ENCODE peak calls at places on chromosomes 11 and 22, in eight cellular contexts. F is kidney tubule cell; Z is neuronal stem cell; J is kidney; G is activated naive CD4-positive, alpha-beta T cell treated with anti-CD3 and anti-CD28 coated beads, Interleukin-2, amount 10 ng/mL, durations not matched to agents 7 days and 5 days; C is T-helper 2 cell; I is iPS DF 6.9; N is naive B cell. L is an unnamed sample.

GRCh38 chr11:35617687-35618496 is at the start of gene FJX1:
- DNase-seq in F (peak), J (peak), N (peak), Z (peak), G (peak), C (peak), I (no peak), L (no peak)

GRCh38 chr11:70912226-70912840 is 340.0 kb downstream of the SHANK2 start:
- DNase-seq in G (no peak), J (peak), C (peak), I (no peak), F (peak), N (no peak), Z (no peak), L (no peak)

GRCh38 chr11:72787262-72788104 is 6.4 kb downstream of the STARD10 start:
- DNase-seq in G (no peak), I (peak), N (peak), F (no peak), Z (no peak), C (no peak), J (no peak), L (no peak)

GRCh38 chr22:19810381-19811141 is 44.1 kb downstream of the GNB1L start:
- DNase-seq in I (no peak), F (no peak), C (peak), J (peak), Z (no peak), G (peak), N (no peak), L (peak)

GRCh38 chr11:17526931-17527660 is 17.1 kb downstream of the USH1C start:
- DNase-seq in G (no peak), N (no peak), F (peak), C (no peak), I (no peak), Z (no peak), J (peak), L (no peak)

GRCh38 chr11:120516461-120517389 is 5.2 kb downstream of the GRIK4 start:
- DNase-seq in Z (no peak), J (no peak), C (no peak), N (no peak), G (no peak), F (no peak), I (no peak), L (no peak)

GRCh38 chr11:60767388-60767811 is 10.7 kb downstream of the MS4A15 start:
- DNase-seq in I (peak), J (no peak), F (peak), Z (no peak), C (peak), G (peak), N (no peak), L (no peak)

GRCh38 chr11:62081378-62082291 is 42.2 kb upstream of the INCENP start:
- DNase-seq in N (peak), Z (peak), J (peak), F (peak), I (peak), C (peak), G (peak), L (peak)

GRCh38 chr11:117749541-117749910 is 47.5 kb downstream of the DSCAML1 start:
- DNase-seq in G (no peak), J (no peak), I (no peak), N (no peak), Z (no peak), C (no peak), F (no peak), L (no peak)

GRCh38 chr22:23401111-23401909 is 178.8 kb downstream of the IGLL1 start:
- DNase-seq in C (no peak), F (peak), G (no peak), Z (no peak), J (peak), N (no peak), I (no peak), L (no peak)

GRCh38 chr22:22079404-22080148 is 97.0 kb upstream of the TOP3B start:
- DNase-seq in N (no peak), J (no peak), Z (no peak), C (no peak), G (no peak), I (no peak), F (no peak), L (no peak)

GRCh38 chr22:24834845-24835570 is 29.0 kb downstream of the SGSM1 start:
- DNase-seq in J (no peak), I (no peak), G (no peak), Z (no peak), N (no peak), C (no peak), F (peak), L (no peak)

GRCh38 chr11:35367491-35367890 is 51.9 kb downstream of the SLC1A2 start:
- DNase-seq in I (no peak), C (no peak), Z (no peak), N (no peak), J (no peak), G (no peak), F (peak), L (no peak)

GRCh38 chr22:28882878-28883656 is at the start of gene ZNRF3:
- DNase-seq in G (peak), C (peak), F (peak), Z (peak), N (peak), J (peak), I (no peak), L (peak)

GRCh38 chr11:8757533-8757932 is 74.9 kb downstream of the RPL27A start:
- DNase-seq in N (no peak), Z (no peak), F (peak), J (no peak), G (no peak), C (no peak), I (no peak), L (no peak)

GRCh38 chr11:45663486-45664375 is 1.7 kb downstream of the CHST1 start:
- DNase-seq in J (peak), N (no peak), G (no peak), C (no peak), I (no peak), F (peak), Z (no peak), L (no peak)

GRCh38 chr11:35376613-35377012 is 42.7 kb downstream of the SLC1A2 start:
- DNase-seq in Z (no peak), C (no peak), I (no peak), F (no peak), N (no peak), J (no peak), G (no peak), L (no peak)

GRCh38 chr11:78259777-78260470 is 71.2 kb downstream of the USP35 start:
- DNase-seq in J (no peak), Z (no peak), I (no peak), N (no peak), F (no peak), C (no peak), G (no peak), L (no peak)

GRCh38 chr11:103995896-103996295 is 40.5 kb upstream of the DDI1 start:
- DNase-seq in Z (no peak), G (no peak), J (no peak), I (no peak), F (no peak), N (no peak), C (no peak), L (no peak)

GRCh38 chr11:40269865-40270264 is 1189.6 kb downstream of the LRRC4C start:
- DNase-seq in C (no peak), G (no peak), N (no peak), I (no peak), J (no peak), F (no peak), Z (no peak), L (no peak)

GRCh38 chr11:23957309-23957708 is 539.5 kb upstream of the LUZP2 start:
- DNase-seq in N (no peak), F (no peak), G (no peak), Z (no peak), I (no peak), J (no peak), C (no peak), L (no peak)

GRCh38 chr11:111538407-111539114 is 2.0 kb upstream of the LAYN start:
- DNase-seq in F (peak), I (no peak), N (no peak), Z (no peak), G (no peak), J (no peak), C (peak), L (no peak)

GRCh38 chr22:36334081-36334831 is 53.5 kb downstream of the MYH9 start:
- DNase-seq in J (no peak), I (no peak), G (peak), F (peak), Z (no peak), C (peak), N (no peak), L (no peak)

GRCh38 chr22:19429950-19430889 is 1.3 kb downstream of the HIRA start:
- DNase-seq in I (no peak), N (peak), G (peak), C (peak), Z (no peak), F (peak), J (no peak), L (no peak)

GRCh38 chr11:45289369-45289768 is 3.2 kb upstream of the SYT13 start:
- DNase-seq in G (no peak), C (no peak), I (no peak), Z (no peak), J (no peak), N (no peak), F (peak), L (no peak)

GRCh38 chr11:65473275-65473860 is 25.5 kb upstream of the MALAT1 start:
- DNase-seq in I (no peak), Z (no peak), J (peak), F (peak), C (no peak), N (no peak), G (no peak), L (no peak)

GRCh38 chr22:21866821-21867527 is 471 bp downstream of the MAPK1 start:
- DNase-seq in G (peak), F (no peak), C (peak), J (peak), N (peak), I (no peak), Z (peak), L (no peak)

GRCh38 chr22:40789131-40789530 is 30.0 kb downstream of the SLC25A17 start:
- DNase-seq in J (no peak), N (no peak), I (no peak), F (no peak), Z (no peak), C (no peak), G (no peak), L (no peak)

GRCh38 chr22:49676230-49676629 is 151.4 kb downstream of the BRD1 start:
- DNase-seq in G (no peak), C (no peak), F (no peak), Z (no peak), N (no peak), I (no peak), J (peak), L (no peak)

GRCh38 chr22:25489947-25490346 is 74.5 kb upstream of the GRK3 start:
- DNase-seq in J (no peak), F (no peak), N (no peak), Z (no peak), C (no peak), G (no peak), I (no peak), L (no peak)

GRCh38 chr11:74123008-74123448 is 47.8 kb downstream of the C2CD3 start:
- DNase-seq in C (no peak), I (no peak), F (no peak), Z (no peak), J (no peak), N (no peak), G (no peak), L (no peak)

GRCh38 chr11:75615709-75616108 is 53.1 kb downstream of the MAP6 start:
- DNase-seq in C (no peak), G (no peak), N (no peak), F (no peak), J (no peak), I (no peak), Z (no peak), L (no peak)

L was measured in T-helper 17 cell.